ENCODE peak calls at places on chromosome 21, in five cellular contexts. J is glomerular endothelial cell; A is GM23248; U is activated CD8-positive, alpha-beta memory T cell treated with anti-CD3 and anti-CD28 coated beads for 24 hours; S is choroid plexus epithelial cell. W is an unnamed sample.

GRCh38 chr21:33541105-33541711 is 709 bp downstream of the GART start:
- DNase-seq in J (no peak), A (peak), U (no peak), S (peak), W (peak)

GRCh38 chr21:16186742-16187141 is 457.0 kb downstream of the USP25 start:
- DNase-seq in J (no peak), A (no peak), U (no peak), S (peak), W (peak)

GRCh38 chr21:35441868-35442582 is 392.9 kb upstream of the RUNX1 start:
- DNase-seq in J (no peak), A (no peak), U (no peak), S (no peak), W (no peak)

GRCh38 chr21:35904995-35905972 is 155.0 kb downstream of the SETD4 start:
- DNase-seq in J (no peak), A (peak), U (no peak), S (no peak), W (no peak)

GRCh38 chr21:17537299-17537698 is 24.5 kb downstream of the CXADR start:
- DNase-seq in J (no peak), A (no peak), U (no peak), S (peak), W (peak)

GRCh38 chr21:14526199-14526598 is 19.9 kb downstream of the SAMSN1 start:
- DNase-seq in J (no peak), A (no peak), U (no peak), S (no peak), W (no peak)

GRCh38 chr21:27040738-27041137 is 73.8 kb upstream of the ADAMTS5 start:
- DNase-seq in J (no peak), A (no peak), U (no peak), S (no peak), W (no peak)

GRCh38 chr21:33027401-33028185 is 1.9 kb downstream of the OLIG2 start:
- DNase-seq in J (no peak), A (no peak), U (no peak), S (no peak), W (no peak)

GRCh38 chr21:42746593-42747266 is 93.3 kb downstream of the PDE9A start:
- DNase-seq in J (no peak), A (no peak), U (peak), S (no peak), W (no peak)

GRCh38 chr21:38300180-38300579 is 43.4 kb downstream of the KCNJ15 start:
- DNase-seq in J (no peak), A (no peak), U (no peak), S (peak), W (peak)

GRCh38 chr21:44024257-44024656 is 12.1 kb downstream of the TRAPPC10 start:
- DNase-seq in J (no peak), A (no peak), U (no peak), S (no peak), W (no peak)

GRCh38 chr21:34967509-34968289 is 81.4 kb downstream of the RUNX1 start:
- DNase-seq in J (no peak), A (peak), U (peak), S (no peak), W (peak)

GRCh38 chr21:42975886-42976608 is 1.7 kb downstream of the PKNOX1 start:
- DNase-seq in J (no peak), A (peak), U (no peak), S (no peak), W (no peak)

GRCh38 chr21:43207868-43208267 is 39.1 kb downstream of the CRYAA start:
- DNase-seq in J (no peak), A (no peak), U (peak), S (no peak), W (no peak)

GRCh38 chr21:43865471-43866181 is 603 bp downstream of the AGPAT3 start:
- DNase-seq in J (no peak), A (peak), U (peak), S (peak), W (peak)

GRCh38 chr21:29613877-29614276 is 315.2 kb downstream of the BACH1 start:
- DNase-seq in J (no peak), A (no peak), U (no peak), S (no peak), W (no peak)

GRCh38 chr21:42724226-42724920 is 71.0 kb downstream of the PDE9A start:
- DNase-seq in J (no peak), A (peak), U (no peak), S (peak), W (peak)

GRCh38 chr21:36008505-36008904 is 51.8 kb downstream of the SETD4 start:
- DNase-seq in J (no peak), A (no peak), U (no peak), S (no peak), W (no peak)

GRCh38 chr21:37821791-37822450 is 94.3 kb downstream of the KCNJ6 start:
- DNase-seq in J (no peak), A (peak), U (no peak), S (peak), W (no peak)

GRCh38 chr21:20729376-20729775 is 268.8 kb upstream of the NCAM2 start:
- DNase-seq in J (no peak), A (no peak), U (no peak), S (peak), W (no peak)

GRCh38 chr21:35924714-35925301 is 135.5 kb downstream of the SETD4 start:
- DNase-seq in J (no peak), A (peak), U (no peak), S (peak), W (peak)

GRCh38 chr21:36511484-36512227 is 31.7 kb upstream of the CLDN14 start:
- DNase-seq in J (no peak), A (peak), U (no peak), S (peak), W (no peak)

GRCh38 chr21:45747802-45748445 is 104.4 kb downstream of the PCBP3 start:
- DNase-seq in J (no peak), A (peak), U (no peak), S (no peak), W (peak)

GRCh38 chr21:30227633-30228404 is 11.9 kb upstream of the CLDN8 start:
- DNase-seq in J (no peak), A (peak), U (no peak), S (peak), W (peak)

GRCh38 chr21:33975548-33976081 is 60.0 kb upstream of the ATP5PO start:
- DNase-seq in J (no peak), A (peak), U (peak), S (no peak), W (peak)

GRCh38 chr21:19609611-19610010 is 1206.0 kb upstream of the TMPRSS15 start:
- DNase-seq in J (no peak), A (no peak), U (no peak), S (peak), W (no peak)

GRCh38 chr21:42461185-42461520 is 34.9 kb downstream of the RSPH1 start:
- DNase-seq in J (no peak), A (no peak), U (no peak), S (no peak), W (no peak)

GRCh38 chr21:34775793-34776192 is 107.0 kb downstream of the CLIC6 start:
- DNase-seq in J (no peak), A (no peak), U (no peak), S (no peak), W (no peak)

W was measured in mesenchymal stem cell.